ENCODE peak calls at places on chromosomes 13 and 19, in ten cellular contexts. One of them, this sample, is unnamed. For H3K4me1, the result is how much of the 10 kb centered on the place peaks cover.

GRCh38 chr19:47113446-47114348 is at the start of gene ZC3H4:
- DNase-seq in body of pancreas: peak
- DNase-seq in psoas muscle: peak
- DNase-seq in Peyer's patch: peak
- DNase-seq in spleen: peak
- DNase-seq in effector memory CD4-positive, alpha-beta T cell: peak
- DNase-seq in cardiac muscle cell: peak
- DNase-seq in H9: peak
- DNase-seq in tibial nerve: peak
- DNase-seq in neural progenitor cell: peak
- DNase-seq in this sample: peak

GRCh38 chr19:6767081-6767356 is 216 bp downstream of the SH2D3A start:
- DNase-seq in neural progenitor cell: peak
- DNase-seq in effector memory CD4-positive, alpha-beta T cell: no peak
- DNase-seq in psoas muscle: no peak
- DNase-seq in Peyer's patch: no peak
- DNase-seq in cardiac muscle cell: no peak
- DNase-seq in H9: no peak
- DNase-seq in body of pancreas: no peak
- DNase-seq in spleen: no peak
- DNase-seq in tibial nerve: no peak
- DNase-seq in this sample: no peak

GRCh38 chr19:48844472-48844871 is 8.2 kb upstream of the HSD17B14 start:
- DNase-seq in cardiac muscle cell: no peak
- DNase-seq in H9: peak
- DNase-seq in neural progenitor cell: peak
- DNase-seq in effector memory CD4-positive, alpha-beta T cell: no peak
- DNase-seq in psoas muscle: no peak
- DNase-seq in Peyer's patch: no peak
- DNase-seq in spleen: no peak
- DNase-seq in body of pancreas: no peak
- DNase-seq in tibial nerve: no peak
- DNase-seq in this sample: no peak

GRCh38 chr19:35115538-35115951 is at the start of gene FXYD3:
- DNase-seq in Peyer's patch: no peak
- DNase-seq in body of pancreas: no peak
- DNase-seq in psoas muscle: no peak
- DNase-seq in spleen: no peak
- DNase-seq in tibial nerve: no peak
- DNase-seq in H9: no peak
- DNase-seq in cardiac muscle cell: no peak
- DNase-seq in neural progenitor cell: no peak
- DNase-seq in effector memory CD4-positive, alpha-beta T cell: no peak
- DNase-seq in this sample: no peak

GRCh38 chr19:10514211-10515145 is 2.8 kb downstream of the S1PR5 start:
- DNase-seq in body of pancreas: no peak
- DNase-seq in neural progenitor cell: peak
- DNase-seq in effector memory CD4-positive, alpha-beta T cell: no peak
- DNase-seq in spleen: no peak
- DNase-seq in Peyer's patch: no peak
- DNase-seq in psoas muscle: no peak
- DNase-seq in H9: peak
- DNase-seq in cardiac muscle cell: peak
- DNase-seq in tibial nerve: no peak
- DNase-seq in this sample: no peak

GRCh38 chr13:104414771-104415170 is 1348.6 kb upstream of the SLC10A2 start:
- DNase-seq in psoas muscle: no peak
- DNase-seq in body of pancreas: no peak
- DNase-seq in Peyer's patch: no peak
- DNase-seq in spleen: no peak
- DNase-seq in effector memory CD4-positive, alpha-beta T cell: no peak
- DNase-seq in cardiac muscle cell: no peak
- DNase-seq in tibial nerve: no peak
- DNase-seq in neural progenitor cell: no peak
- DNase-seq in H9: no peak
- DNase-seq in this sample: no peak

GRCh38 chr19:16306728-16307402 is 17.8 kb upstream of the KLF2 start:
- DNase-seq in tibial nerve: no peak
- DNase-seq in Peyer's patch: no peak
- DNase-seq in spleen: no peak
- DNase-seq in neural progenitor cell: no peak
- DNase-seq in body of pancreas: no peak
- DNase-seq in cardiac muscle cell: no peak
- DNase-seq in effector memory CD4-positive, alpha-beta T cell: no peak
- DNase-seq in psoas muscle: no peak
- DNase-seq in H9: no peak
- DNase-seq in this sample: no peak

GRCh38 chr13:20960663-20961309 is 58.2 kb upstream of the XPO4 start:
- DNase-seq in cardiac muscle cell: no peak
- DNase-seq in H9: no peak
- DNase-seq in Peyer's patch: no peak
- DNase-seq in tibial nerve: no peak
- DNase-seq in neural progenitor cell: no peak
- DNase-seq in psoas muscle: no peak
- DNase-seq in effector memory CD4-positive, alpha-beta T cell: no peak
- DNase-seq in spleen: no peak
- DNase-seq in body of pancreas: no peak
- DNase-seq in this sample: no peak

GRCh38 chr13:39107484-39108040 is 69.3 kb downstream of the NHLRC3 start:
- DNase-seq in effector memory CD4-positive, alpha-beta T cell: no peak
- DNase-seq in cardiac muscle cell: no peak
- DNase-seq in tibial nerve: no peak
- DNase-seq in spleen: no peak
- DNase-seq in Peyer's patch: no peak
- DNase-seq in neural progenitor cell: no peak
- DNase-seq in H9: no peak
- DNase-seq in psoas muscle: no peak
- DNase-seq in body of pancreas: no peak
- DNase-seq in this sample: no peak

GRCh38 chr13:98570929-98571372 is 6.0 kb downstream of the STK24 start:
- DNase-seq in tibial nerve: no peak
- DNase-seq in spleen: no peak
- DNase-seq in H9: no peak
- DNase-seq in body of pancreas: no peak
- DNase-seq in cardiac muscle cell: no peak
- DNase-seq in psoas muscle: no peak
- DNase-seq in Peyer's patch: peak
- DNase-seq in neural progenitor cell: no peak
- DNase-seq in effector memory CD4-positive, alpha-beta T cell: peak
- DNase-seq in this sample: peak

GRCh38 chr13:67554746-67555452 is 324.8 kb upstream of the PCDH9 start:
- DNase-seq in body of pancreas: no peak
- DNase-seq in neural progenitor cell: no peak
- DNase-seq in Peyer's patch: no peak
- DNase-seq in H9: no peak
- DNase-seq in effector memory CD4-positive, alpha-beta T cell: no peak
- DNase-seq in spleen: no peak
- DNase-seq in cardiac muscle cell: no peak
- DNase-seq in psoas muscle: no peak
- DNase-seq in tibial nerve: no peak
- DNase-seq in this sample: no peak

GRCh38 chr13:46596501-46596900 is 43.5 kb downstream of the LRCH1 start:
- DNase-seq in cardiac muscle cell: no peak
- DNase-seq in effector memory CD4-positive, alpha-beta T cell: no peak
- DNase-seq in tibial nerve: no peak
- DNase-seq in body of pancreas: no peak
- DNase-seq in spleen: no peak
- DNase-seq in psoas muscle: no peak
- DNase-seq in neural progenitor cell: no peak
- DNase-seq in H9: no peak
- DNase-seq in Peyer's patch: no peak
- DNase-seq in this sample: no peak

GRCh38 chr13:35789335-35790166 is 313.1 kb upstream of the MAB21L1 start:
- DNase-seq in H9: no peak
- DNase-seq in spleen: no peak
- DNase-seq in psoas muscle: no peak
- DNase-seq in body of pancreas: no peak
- DNase-seq in cardiac muscle cell: peak
- DNase-seq in neural progenitor cell: peak
- DNase-seq in Peyer's patch: no peak
- DNase-seq in effector memory CD4-positive, alpha-beta T cell: no peak
- DNase-seq in tibial nerve: no peak
- DNase-seq in this sample: no peak

DNA sequence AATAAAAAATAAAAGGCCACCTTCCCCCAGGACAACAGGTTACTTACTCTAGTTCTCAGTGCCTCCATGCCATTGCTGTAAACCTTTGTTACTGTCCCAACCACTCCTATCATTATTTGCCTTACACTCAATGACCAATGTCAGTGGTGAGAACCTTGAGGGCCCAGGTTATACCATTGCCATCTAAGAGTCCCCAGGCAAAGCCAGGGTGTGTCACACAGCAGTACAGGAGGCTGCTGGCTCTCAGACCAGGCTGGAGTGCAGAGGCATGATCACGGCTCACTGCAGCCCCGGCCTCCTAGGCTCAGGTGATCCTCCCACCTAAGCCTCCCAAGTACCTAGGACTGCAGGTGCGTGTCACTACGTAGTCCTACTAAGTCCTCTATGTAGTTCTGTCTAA is 6.1 kb downstream of the ELAVL1 start:
- DNase-seq in Peyer's patch: no peak
- DNase-seq in body of pancreas: no peak
- DNase-seq in H9: no peak
- DNase-seq in effector memory CD4-positive, alpha-beta T cell: no peak
- DNase-seq in cardiac muscle cell: no peak
- DNase-seq in spleen: no peak
- DNase-seq in psoas muscle: peak
- DNase-seq in neural progenitor cell: no peak
- DNase-seq in tibial nerve: no peak
- DNase-seq in this sample: no peak
- H3K4me1 ChIP-seq in Peyer's patch: under half
- H3K4me1 ChIP-seq in body of pancreas: half or more
- H3K4me1 ChIP-seq in H9: under half
- H3K4me1 ChIP-seq in effector memory CD4-positive, alpha-beta T cell: under half
- H3K4me1 ChIP-seq in cardiac muscle cell: under half
- H3K4me1 ChIP-seq in spleen: under half
- H3K4me1 ChIP-seq in psoas muscle: half or more
- H3K4me1 ChIP-seq in neural progenitor cell: under half
- H3K4me1 ChIP-seq in tibial nerve: under half
- H3K4me1 ChIP-seq in this sample: under half

GRCh38 chr19:1837222-1837565 is 11.1 kb downstream of the REXO1 start:
- DNase-seq in tibial nerve: no peak
- DNase-seq in H9: no peak
- DNase-seq in neural progenitor cell: no peak
- DNase-seq in body of pancreas: no peak
- DNase-seq in psoas muscle: no peak
- DNase-seq in Peyer's patch: no peak
- DNase-seq in spleen: no peak
- DNase-seq in cardiac muscle cell: no peak
- DNase-seq in effector memory CD4-positive, alpha-beta T cell: no peak
- DNase-seq in this sample: no peak
- H3K4me1 ChIP-seq in tibial nerve: under half
- H3K4me1 ChIP-seq in H9: under half
- H3K4me1 ChIP-seq in neural progenitor cell: under half
- H3K4me1 ChIP-seq in body of pancreas: half or more
- H3K4me1 ChIP-seq in psoas muscle: under half
- H3K4me1 ChIP-seq in Peyer's patch: under half
- H3K4me1 ChIP-seq in spleen: under half
- H3K4me1 ChIP-seq in cardiac muscle cell: under half
- H3K4me1 ChIP-seq in effector memory CD4-positive, alpha-beta T cell: under half
- H3K4me1 ChIP-seq in this sample: under half

DNA sequence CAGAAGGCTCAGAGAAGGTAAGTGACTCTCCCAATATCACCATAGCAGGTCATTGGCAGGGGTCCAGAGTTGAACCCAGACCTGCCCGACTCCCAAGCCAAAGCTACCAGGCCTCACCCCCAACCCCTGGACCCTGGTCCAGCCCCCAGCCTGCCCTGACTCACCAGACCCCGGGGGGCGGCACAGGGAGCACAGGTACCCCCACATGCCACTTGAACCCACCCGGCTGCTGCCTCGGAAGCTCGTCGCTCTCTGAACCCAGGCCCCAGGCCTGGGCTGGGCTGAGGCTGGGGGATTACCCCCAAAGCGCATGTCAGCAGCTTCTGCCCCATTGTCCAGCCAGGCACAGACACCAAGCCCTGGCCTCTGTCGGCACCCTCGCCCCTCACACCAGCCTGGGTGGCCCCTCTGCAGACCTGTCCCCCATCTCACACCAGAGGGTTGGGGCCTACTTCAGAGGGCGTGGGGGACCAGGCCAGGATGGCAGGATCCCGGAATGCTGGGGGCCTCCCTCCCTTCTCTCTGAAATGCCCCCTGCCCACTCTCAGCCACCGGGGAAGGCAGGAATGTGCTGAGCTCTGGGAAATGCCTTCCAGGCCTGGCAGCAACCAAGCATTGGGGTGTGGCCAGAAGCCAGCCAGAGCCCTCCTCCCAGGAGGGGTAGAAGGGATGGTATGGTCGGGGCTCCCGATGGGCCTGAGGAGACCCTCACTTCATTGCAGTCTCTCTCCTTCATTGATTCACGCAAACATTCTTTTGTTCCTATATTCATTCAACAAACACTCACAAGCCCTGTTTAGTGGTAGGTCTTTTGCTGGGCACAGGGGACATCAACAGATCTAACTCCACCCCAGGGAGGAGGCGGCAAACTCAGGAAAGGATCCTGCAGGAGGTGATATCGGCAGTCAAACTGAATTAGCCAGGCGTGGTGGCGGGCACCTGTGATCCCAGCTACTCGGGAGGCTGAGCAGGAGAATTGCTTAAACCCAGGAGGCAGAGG is 1.7 kb upstream of the PRX start:
- DNase-seq in spleen: no peak
- DNase-seq in body of pancreas: no peak
- DNase-seq in psoas muscle: no peak
- DNase-seq in effector memory CD4-positive, alpha-beta T cell: no peak
- DNase-seq in H9: no peak
- DNase-seq in neural progenitor cell: peak
- DNase-seq in Peyer's patch: no peak
- DNase-seq in cardiac muscle cell: no peak
- DNase-seq in tibial nerve: no peak
- DNase-seq in this sample: no peak
- H3K4me1 ChIP-seq in spleen: under half
- H3K4me1 ChIP-seq in body of pancreas: under half
- H3K4me1 ChIP-seq in psoas muscle: under half
- H3K4me1 ChIP-seq in effector memory CD4-positive, alpha-beta T cell: under half
- H3K4me1 ChIP-seq in H9: under half
- H3K4me1 ChIP-seq in neural progenitor cell: under half
- H3K4me1 ChIP-seq in Peyer's patch: under half
- H3K4me1 ChIP-seq in cardiac muscle cell: under half
- H3K4me1 ChIP-seq in tibial nerve: under half
- H3K4me1 ChIP-seq in this sample: under half

DNA sequence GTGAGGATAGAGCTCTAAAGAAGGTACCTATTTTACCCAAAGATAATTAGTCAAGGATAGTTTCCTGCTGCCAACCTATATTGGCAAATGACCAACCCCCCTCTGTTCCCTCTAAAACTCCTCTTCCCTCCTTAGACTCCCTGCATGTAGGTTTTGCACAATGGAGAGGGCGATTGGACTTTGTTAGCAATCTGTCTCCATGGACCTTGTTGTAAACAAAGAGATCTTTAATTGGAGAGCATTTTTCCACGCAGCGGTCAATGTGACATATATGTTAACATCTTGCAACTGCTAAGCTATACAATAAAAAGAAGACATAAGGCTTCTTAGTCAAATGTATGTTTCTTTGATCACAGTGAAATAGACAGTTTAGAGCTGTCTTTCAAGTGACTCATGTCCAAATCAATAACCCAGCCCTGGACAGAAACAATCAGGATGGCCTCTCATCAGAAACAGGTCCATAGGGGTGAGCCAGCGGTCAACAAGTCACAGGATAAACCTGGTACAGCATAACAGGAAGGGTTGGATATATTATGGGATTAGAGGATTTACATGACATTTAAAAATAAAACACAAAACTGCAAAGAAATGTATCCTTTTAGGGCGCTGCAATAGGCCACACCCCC is 69.7 kb upstream of the UBL3 start:
- DNase-seq in psoas muscle: no peak
- DNase-seq in Peyer's patch: no peak
- DNase-seq in tibial nerve: no peak
- DNase-seq in neural progenitor cell: no peak
- DNase-seq in effector memory CD4-positive, alpha-beta T cell: no peak
- DNase-seq in body of pancreas: no peak
- DNase-seq in cardiac muscle cell: no peak
- DNase-seq in spleen: no peak
- DNase-seq in H9: no peak
- DNase-seq in this sample: no peak
- H3K4me1 ChIP-seq in psoas muscle: under half
- H3K4me1 ChIP-seq in Peyer's patch: under half
- H3K4me1 ChIP-seq in tibial nerve: under half
- H3K4me1 ChIP-seq in neural progenitor cell: under half
- H3K4me1 ChIP-seq in effector memory CD4-positive, alpha-beta T cell: under half
- H3K4me1 ChIP-seq in body of pancreas: under half
- H3K4me1 ChIP-seq in cardiac muscle cell: under half
- H3K4me1 ChIP-seq in spleen: under half
- H3K4me1 ChIP-seq in H9: under half
- H3K4me1 ChIP-seq in this sample: under half